ENCODE peak calls at places on chromosomes 1 and 21, in nine cellular contexts. Y is lung microvascular endothelial cell; X is ELF-1; K is Ammon's horn; E is activated T-cell treated with anti-CD3 and anti-CD28 coated beads, Interleukin-2, amount 50 U/mL, for 24 hours; R is ovary; A is iPS DF 6.9; H is type B pancreatic cell; J is IMR-90. L is an unnamed sample.

GRCh38 chr1:168763031-168763430 is 34.0 kb upstream of the DPT start:
- DNase-seq in Y (no peak), X (no peak), K (no peak), E (no peak), R (no peak), A (no peak), H (no peak), J (no peak), L (no peak)

GRCh38 chr1:87958711-87959110 is 630.0 kb downstream of the LMO4 start:
- DNase-seq in Y (no peak), X (no peak), K (no peak), E (no peak), R (no peak), A (no peak), H (no peak), J (no peak), L (no peak)

GRCh38 chr1:75502776-75503175 is 108.1 kb downstream of the SLC44A5 start:
- DNase-seq in Y (peak), X (no peak), K (no peak), E (no peak), R (no peak), A (no peak), H (no peak), J (no peak), L (no peak)

GRCh38 chr21:35239811-35240219 is 190.7 kb upstream of the RUNX1 start:
- DNase-seq in Y (no peak), X (no peak), K (no peak), E (no peak), R (no peak), A (no peak), H (no peak), J (no peak), L (no peak)

GRCh38 chr1:198929961-198930599 is 291.2 kb downstream of the PTPRC start:
- DNase-seq in Y (no peak), X (peak), K (peak), E (no peak), R (no peak), A (no peak), H (no peak), J (peak), L (no peak)

GRCh38 chr1:53704804-53705445 is 34.0 kb downstream of the GLIS1 start:
- DNase-seq in Y (no peak), X (peak), K (no peak), E (no peak), R (no peak), A (no peak), H (no peak), J (no peak), L (no peak)

GRCh38 chr1:44390277-44390676 is 14.8 kb upstream of the RNF220 start:
- DNase-seq in Y (no peak), X (no peak), K (no peak), E (no peak), R (no peak), A (no peak), H (no peak), J (peak), L (no peak)

GRCh38 chr1:167791281-167792209 is 69.8 kb downstream of the MPZL1 start:
- DNase-seq in Y (no peak), X (no peak), K (peak), E (no peak), R (no peak), A (no peak), H (no peak), J (peak), L (no peak)

GRCh38 chr1:159699653-159700052 is 14.7 kb downstream of the CRP start:
- DNase-seq in Y (no peak), X (no peak), K (no peak), E (no peak), R (no peak), A (no peak), H (no peak), J (no peak), L (no peak)

GRCh38 chr1:186518395-186518794 is 57.5 kb upstream of the PDC start:
- DNase-seq in Y (peak), X (no peak), K (no peak), E (no peak), R (no peak), A (no peak), H (no peak), J (no peak), L (no peak)

GRCh38 chr1:184606786-184607185 is 147.9 kb downstream of the EDEM3 start:
- DNase-seq in Y (no peak), X (no peak), K (no peak), E (no peak), R (no peak), A (no peak), H (no peak), J (no peak), L (no peak)

GRCh38 chr1:246214708-246215504 is 292.2 kb downstream of the SMYD3 start:
- DNase-seq in Y (peak), X (no peak), K (peak), E (no peak), R (no peak), A (no peak), H (no peak), J (peak), L (no peak)

GRCh38 chr1:154170547-154171221 is 15.8 kb upstream of the NUP210L start:
- DNase-seq in Y (no peak), X (no peak), K (peak), E (peak), R (no peak), A (no peak), H (no peak), J (no peak), L (no peak)

GRCh38 chr1:90706437-90707362 is 10.4 kb downstream of the BARHL2 start:
- DNase-seq in Y (no peak), X (peak), K (no peak), E (peak), R (no peak), A (no peak), H (no peak), J (no peak), L (no peak)

GRCh38 chr1:53183277-53183990 is 13.2 kb upstream of the CPT2 start:
- DNase-seq in Y (no peak), X (peak), K (no peak), E (no peak), R (peak), A (no peak), H (no peak), J (peak), L (no peak)

GRCh38 chr21:26795866-26796329 is 49.3 kb downstream of the ADAMTS1 start:
- DNase-seq in Y (peak), X (no peak), K (peak), E (no peak), R (peak), A (no peak), H (no peak), J (peak), L (no peak)